ENCODE peak calls at places on chromosome 10, in seven cellular contexts. K is activated T-cell treated with anti-CD3 and anti-CD28 coated beads, Interleukin-2, amount 50 U/mL, for 24 hours; Z is NCI-H524 treated with DMSO at 0.1 percent for 48 hours; Q is T-cell; J is NCI-H2081 treated with DMSO at 0.1 percent for 48 hours; D is fibroblast of pulmonary artery; T is CD4-positive, alpha-beta memory T cell. W is an unnamed sample.

GRCh38 chr10:13396369-13396768 is 48.3 kb upstream of the SEPHS1 start:
- DNase-seq in J (no peak), T (no peak), K (no peak), Z (no peak), Q (no peak), D (no peak), W (no peak)

GRCh38 chr10:117216028-117216427 is 18.7 kb downstream of the KCNK18 start:
- DNase-seq in K (no peak), D (no peak), T (no peak), Q (no peak), Z (no peak), J (no peak), W (no peak)

GRCh38 chr10:29470355-29470705 is 164.4 kb downstream of the SVIL start:
- DNase-seq in D (no peak), Z (no peak), K (no peak), T (no peak), J (no peak), Q (no peak), W (peak)

GRCh38 chr10:103627111-103627892 is 133.8 kb downstream of the NEURL1 start:
- DNase-seq in Q (no peak), D (no peak), Z (no peak), K (no peak), J (no peak), T (no peak), W (no peak)

GRCh38 chr10:72499697-72500096 is 126.2 kb downstream of the MICU1 start:
- DNase-seq in J (no peak), D (no peak), T (no peak), Z (no peak), K (no peak), Q (no peak), W (no peak)

GRCh38 chr10:52645435-52645776 is 127.2 kb downstream of the MBL2 start:
- DNase-seq in J (no peak), T (no peak), K (no peak), Q (no peak), Z (no peak), D (no peak), W (no peak)

GRCh38 chr10:21458496-21458895 is 67.0 kb downstream of the SKIDA1 start:
- DNase-seq in D (no peak), Z (no peak), T (no peak), J (no peak), K (no peak), Q (no peak), W (no peak)

GRCh38 chr10:38008006-38008405 is 2.5 kb upstream of the ZNF33A start:
- DNase-seq in J (no peak), K (no peak), T (no peak), Z (no peak), Q (no peak), D (no peak), W (no peak)

GRCh38 chr10:33571616-33572015 is 237.1 kb upstream of the NRP1 start:
- DNase-seq in Z (no peak), J (no peak), T (no peak), Q (no peak), D (peak), K (no peak), W (no peak)

GRCh38 chr10:44926771-44927751 is 15.9 kb downstream of the TMEM72 start:
- DNase-seq in D (peak), Z (no peak), Q (no peak), T (no peak), K (no peak), J (no peak), W (no peak)

GRCh38 chr10:102413053-102413705 is 5.4 kb downstream of the PSD start:
- DNase-seq in Q (no peak), J (no peak), D (no peak), Z (no peak), K (no peak), T (peak), W (peak)

GRCh38 chr10:128130051-128130450 is 3.8 kb upstream of the MKI67 start:
- DNase-seq in D (peak), T (no peak), Q (no peak), K (no peak), Z (no peak), J (no peak), W (no peak)

GRCh38 chr10:73910764-73911552 is at the start of gene PLAU:
- DNase-seq in Z (no peak), K (peak), Q (peak), J (no peak), T (peak), D (no peak), W (peak)

GRCh38 chr10:14820010-14820774 is 17.6 kb downstream of the CDNF start:
- DNase-seq in Q (no peak), J (no peak), T (no peak), D (peak), Z (no peak), K (no peak), W (no peak)

GRCh38 chr10:92419740-92420553 is 129.0 kb downstream of the MARCHF5 start:
- DNase-seq in T (no peak), D (peak), Q (no peak), Z (no peak), K (peak), J (no peak), W (no peak)

GRCh38 chr10:48811917-48812316 is 127.2 kb downstream of the WDFY4 start:
- DNase-seq in K (no peak), Q (no peak), Z (no peak), J (no peak), D (no peak), T (no peak), W (no peak)

GRCh38 chr10:112815238-112816032 is 134.6 kb upstream of the TCF7L2 start:
- DNase-seq in J (no peak), T (no peak), D (peak), K (no peak), Q (no peak), Z (no peak), W (no peak)

GRCh38 chr10:93475871-93476270 is 6.3 kb downstream of the MYOF start:
- DNase-seq in K (no peak), D (peak), Q (no peak), Z (no peak), J (no peak), T (no peak), W (no peak)

GRCh38 chr10:95445837-95446347 is 115.3 kb downstream of the SORBS1 start:
- DNase-seq in K (peak), T (no peak), Q (no peak), Z (peak), D (peak), J (no peak), W (no peak)

GRCh38 chr10:118968482-118968881 is 61.0 kb upstream of the NANOS1 start:
- DNase-seq in J (no peak), D (no peak), Q (no peak), T (no peak), K (no peak), Z (no peak), W (no peak)

GRCh38 chr10:47137311-47137851 is 162.6 kb upstream of the GDF10 start:
- DNase-seq in T (no peak), Z (no peak), Q (no peak), D (peak), K (no peak), J (no peak), W (no peak)

GRCh38 chr10:78600740-78601139 is 468.0 kb upstream of the ZMIZ1 start:
- DNase-seq in J (no peak), Q (no peak), D (no peak), T (no peak), K (no peak), Z (no peak), W (no peak)

GRCh38 chr10:49748006-49748405 is 14.1 kb downstream of the OGDHL start:
- DNase-seq in Z (no peak), K (no peak), Q (no peak), D (no peak), T (no peak), J (no peak), W (no peak)

GRCh38 chr10:2623675-2624274 is 443.6 kb upstream of the PFKP start:
- DNase-seq in K (no peak), D (no peak), Q (no peak), J (no peak), T (no peak), Z (no peak), W (no peak)

GRCh38 chr10:100656479-100656878 is 88.9 kb upstream of the PAX2 start:
- DNase-seq in D (peak), Q (no peak), Z (no peak), K (no peak), T (no peak), J (no peak), W (no peak)

GRCh38 chr10:13485623-13486022 is 43.2 kb downstream of the BEND7 start:
- DNase-seq in J (no peak), Z (no peak), D (peak), K (no peak), T (no peak), Q (no peak), W (no peak)

GRCh38 chr10:130369645-130370381 is 233.6 kb downstream of the GLRX3 start:
- DNase-seq in K (peak), Q (no peak), J (no peak), Z (no peak), T (no peak), D (no peak), W (no peak)

GRCh38 chr10:75042292-75042974 is 69.0 kb upstream of the SAMD8 start:
- DNase-seq in K (no peak), Z (no peak), D (peak), Q (no peak), T (no peak), J (no peak), W (peak)

GRCh38 chr10:36172054-36172531 is 530.0 kb upstream of the FZD8 start:
- DNase-seq in Q (no peak), D (peak), K (no peak), T (no peak), Z (no peak), J (no peak), W (no peak)

GRCh38 chr10:103812004-103812403 is 43.4 kb downstream of the SH3PXD2A start:
- DNase-seq in K (no peak), T (no peak), J (no peak), Z (no peak), Q (no peak), D (no peak), W (no peak)

GRCh38 chr10:3775671-3776551 is 9.1 kb downstream of the KLF6 start:
- DNase-seq in K (peak), D (peak), J (no peak), Q (no peak), T (peak), Z (no peak), W (peak)

GRCh38 chr10:33412261-33413092 is 78.0 kb upstream of the NRP1 start:
- DNase-seq in Q (no peak), D (peak), Z (no peak), T (no peak), J (no peak), K (no peak), W (no peak)

GRCh38 chr10:79068203-79068561 is 584 bp upstream of the ZMIZ1 start:
- DNase-seq in T (peak), K (peak), Q (no peak), J (no peak), D (peak), Z (no peak), W (peak)

GRCh38 chr10:62082729-62083412 is 181.4 kb downstream of the ARID5B start:
- DNase-seq in K (no peak), D (peak), Q (peak), Z (no peak), J (peak), T (peak), W (peak)

GRCh38 chr10:520402-520787 is 169.1 kb downstream of the DIP2C start:
- DNase-seq in Z (no peak), K (no peak), J (no peak), Q (no peak), D (no peak), T (no peak), W (no peak)

W was measured in activated effector memory CD4-positive, alpha-beta T cell treated with anti-CD3 and anti-CD28 coated beads, Interleukin-2, amount 50 U/mL, for 16 hours.